ENCODE peak calls at places on chromosome 22, in five cellular contexts. One of them, this sample, is unnamed.

GRCh38 chr22:23531966-23532735 is 47.9 kb downstream of the IGLL1 start:
- DNase-seq in Panc1: no peak
- DNase-seq in lung: no peak
- DNase-seq in heart right ventricle: no peak
- DNase-seq in endothelial cell of umbilical vein: no peak
- DNase-seq in this sample: no peak

GRCh38 chr22:32852346-32853251 is 51.1 kb downstream of the TIMP3 start:
- DNase-seq in endothelial cell of umbilical vein: no peak
- DNase-seq in Panc1: no peak
- DNase-seq in lung: peak
- DNase-seq in heart right ventricle: peak
- DNase-seq in this sample: no peak

GRCh38 chr22:22552630-22553029 is 6.4 kb downstream of the PRAME start:
- DNase-seq in lung: no peak
- DNase-seq in heart right ventricle: no peak
- DNase-seq in endothelial cell of umbilical vein: no peak
- DNase-seq in Panc1: no peak
- DNase-seq in this sample: no peak

GRCh38 chr22:39493759-39494158 is 8.3 kb upstream of the MIEF1 start:
- DNase-seq in endothelial cell of umbilical vein: no peak
- DNase-seq in lung: no peak
- DNase-seq in heart right ventricle: no peak
- DNase-seq in Panc1: no peak
- DNase-seq in this sample: no peak

GRCh38 chr22:48369789-48370507 is 1457.7 kb downstream of the BRD1 start:
- DNase-seq in Panc1: no peak
- DNase-seq in lung: peak
- DNase-seq in endothelial cell of umbilical vein: no peak
- DNase-seq in heart right ventricle: no peak
- DNase-seq in this sample: no peak

GRCh38 chr22:39530692-39531331 is 1.7 kb downstream of the RPS19BP1 start:
- DNase-seq in endothelial cell of umbilical vein: peak
- DNase-seq in lung: no peak
- DNase-seq in heart right ventricle: no peak
- DNase-seq in Panc1: no peak
- DNase-seq in this sample: no peak

GRCh38 chr22:38267086-38267485 is 5.7 kb downstream of the TMEM184B start:
- DNase-seq in lung: no peak
- DNase-seq in heart right ventricle: peak
- DNase-seq in endothelial cell of umbilical vein: peak
- DNase-seq in Panc1: no peak
- DNase-seq in this sample: no peak

GRCh38 chr22:23233084-23233501 is 52.8 kb downstream of the BCR start:
- DNase-seq in Panc1: no peak
- DNase-seq in endothelial cell of umbilical vein: no peak
- DNase-seq in lung: no peak
- DNase-seq in heart right ventricle: no peak
- DNase-seq in this sample: no peak

GRCh38 chr22:22959147-22959827 is 71.7 kb downstream of the IGLL5 start:
- DNase-seq in endothelial cell of umbilical vein: peak
- DNase-seq in heart right ventricle: peak
- DNase-seq in Panc1: no peak
- DNase-seq in lung: peak
- DNase-seq in this sample: peak

GRCh38 chr22:38138961-38139360 is 28.5 kb upstream of the BAIAP2L2 start:
- DNase-seq in endothelial cell of umbilical vein: no peak
- DNase-seq in heart right ventricle: no peak
- DNase-seq in Panc1: no peak
- DNase-seq in lung: no peak
- DNase-seq in this sample: no peak

GRCh38 chr22:33188316-33188715 is 130.1 kb upstream of the SYN3 start:
- DNase-seq in lung: no peak
- DNase-seq in Panc1: no peak
- DNase-seq in heart right ventricle: no peak
- DNase-seq in endothelial cell of umbilical vein: no peak
- DNase-seq in this sample: no peak

GRCh38 chr22:16932577-16932976 is 75.4 kb downstream of the GAB4 start:
- DNase-seq in lung: peak
- DNase-seq in endothelial cell of umbilical vein: no peak
- DNase-seq in heart right ventricle: no peak
- DNase-seq in Panc1: no peak
- DNase-seq in this sample: no peak

GRCh38 chr22:39839917-39840510 is 53.5 kb downstream of the ENTHD1 start:
- DNase-seq in endothelial cell of umbilical vein: no peak
- DNase-seq in heart right ventricle: no peak
- DNase-seq in lung: no peak
- DNase-seq in Panc1: no peak
- DNase-seq in this sample: no peak

GRCh38 chr22:20773793-20774212 is at the start of gene SERPIND1:
- DNase-seq in endothelial cell of umbilical vein: no peak
- DNase-seq in lung: no peak
- DNase-seq in Panc1: no peak
- DNase-seq in heart right ventricle: no peak
- DNase-seq in this sample: no peak

GRCh38 chr22:24424001-24424900 is 3.1 kb upstream of the ADORA2A start:
- DNase-seq in Panc1: no peak
- DNase-seq in lung: no peak
- DNase-seq in endothelial cell of umbilical vein: no peak
- DNase-seq in heart right ventricle: no peak
- DNase-seq in this sample: no peak

GRCh38 chr22:35426801-35427140 is 26.8 kb downstream of the MCM5 start:
- DNase-seq in Panc1: no peak
- DNase-seq in heart right ventricle: no peak
- DNase-seq in lung: no peak
- DNase-seq in endothelial cell of umbilical vein: no peak
- DNase-seq in this sample: no peak

GRCh38 chr22:38251355-38251720 is 21.5 kb downstream of the TMEM184B start:
- DNase-seq in Panc1: no peak
- DNase-seq in endothelial cell of umbilical vein: no peak
- DNase-seq in lung: no peak
- DNase-seq in heart right ventricle: no peak
- DNase-seq in this sample: no peak

GRCh38 chr22:23070418-23071162 is at the start of gene GNAZ:
- DNase-seq in lung: no peak
- DNase-seq in Panc1: no peak
- DNase-seq in endothelial cell of umbilical vein: no peak
- DNase-seq in heart right ventricle: no peak
- DNase-seq in this sample: no peak

GRCh38 chr22:25120093-25120561 is 79.5 kb upstream of the CRYBB3 start:
- DNase-seq in endothelial cell of umbilical vein: peak
- DNase-seq in Panc1: no peak
- DNase-seq in lung: no peak
- DNase-seq in heart right ventricle: peak
- DNase-seq in this sample: no peak

GRCh38 chr22:23784215-23784732 is 2.5 kb upstream of the SMARCB1 start:
- DNase-seq in heart right ventricle: no peak
- DNase-seq in lung: no peak
- DNase-seq in endothelial cell of umbilical vein: no peak
- DNase-seq in Panc1: no peak
- DNase-seq in this sample: no peak

GRCh38 chr22:23121026-23121823 is 20.6 kb downstream of the RSPH14 start:
- DNase-seq in Panc1: no peak
- DNase-seq in lung: no peak
- DNase-seq in heart right ventricle: no peak
- DNase-seq in endothelial cell of umbilical vein: no peak
- DNase-seq in this sample: no peak

GRCh38 chr22:23395476-23396361 is 184.4 kb downstream of the IGLL1 start:
- DNase-seq in heart right ventricle: no peak
- DNase-seq in Panc1: no peak
- DNase-seq in lung: no peak
- DNase-seq in endothelial cell of umbilical vein: no peak
- DNase-seq in this sample: no peak

GRCh38 chr22:23256986-23257888 is 76.9 kb downstream of the BCR start:
- DNase-seq in heart right ventricle: peak
- DNase-seq in endothelial cell of umbilical vein: no peak
- DNase-seq in lung: no peak
- DNase-seq in Panc1: no peak
- DNase-seq in this sample: peak

GRCh38 chr22:28956506-28956905 is 73.1 kb downstream of the ZNRF3 start:
- DNase-seq in heart right ventricle: no peak
- DNase-seq in endothelial cell of umbilical vein: no peak
- DNase-seq in lung: no peak
- DNase-seq in Panc1: no peak
- DNase-seq in this sample: no peak

GRCh38 chr22:40118979-40119378 is 58.7 kb upstream of the TNRC6B start:
- DNase-seq in endothelial cell of umbilical vein: no peak
- DNase-seq in heart right ventricle: no peak
- DNase-seq in Panc1: no peak
- DNase-seq in lung: no peak
- DNase-seq in this sample: no peak

GRCh38 chr22:38455530-38456271 is 702 bp upstream of the KCNJ4 start:
- DNase-seq in Panc1: no peak
- DNase-seq in lung: no peak
- DNase-seq in endothelial cell of umbilical vein: no peak
- DNase-seq in heart right ventricle: no peak
- DNase-seq in this sample: no peak

GRCh38 chr22:31488988-31489617 is 539 bp downstream of the EIF4ENIF1 start:
- DNase-seq in heart right ventricle: peak
- DNase-seq in endothelial cell of umbilical vein: peak
- DNase-seq in Panc1: no peak
- DNase-seq in lung: peak
- DNase-seq in this sample: no peak

GRCh38 chr22:20656902-20657836 is 116.7 kb upstream of the SERPIND1 start:
- DNase-seq in lung: no peak
- DNase-seq in endothelial cell of umbilical vein: no peak
- DNase-seq in Panc1: no peak
- DNase-seq in heart right ventricle: no peak
- DNase-seq in this sample: no peak

GRCh38 chr22:38699143-38699542 is 1.6 kb downstream of the JOSD1 start:
- DNase-seq in heart right ventricle: no peak
- DNase-seq in endothelial cell of umbilical vein: peak
- DNase-seq in lung: no peak
- DNase-seq in Panc1: no peak
- DNase-seq in this sample: no peak

GRCh38 chr22:39433476-39434242 is 23.2 kb upstream of the MGAT3 start:
- DNase-seq in lung: no peak
- DNase-seq in endothelial cell of umbilical vein: no peak
- DNase-seq in Panc1: no peak
- DNase-seq in heart right ventricle: no peak
- DNase-seq in this sample: no peak

GRCh38 chr22:17769013-17769715 is 5.1 kb downstream of the BID start:
- DNase-seq in heart right ventricle: no peak
- DNase-seq in Panc1: no peak
- DNase-seq in lung: no peak
- DNase-seq in endothelial cell of umbilical vein: no peak
- DNase-seq in this sample: no peak

GRCh38 chr22:42300286-42301071 is 30.0 kb upstream of the TCF20 start:
- DNase-seq in heart right ventricle: no peak
- DNase-seq in lung: no peak
- DNase-seq in endothelial cell of umbilical vein: no peak
- DNase-seq in Panc1: no peak
- DNase-seq in this sample: no peak
- H3K4me3 ChIP-seq in heart right ventricle: no peak
- H3K4me3 ChIP-seq in lung: no peak
- H3K4me3 ChIP-seq in endothelial cell of umbilical vein: no peak
- H3K4me3 ChIP-seq in Panc1: no peak
- H3K4me3 ChIP-seq in this sample: no peak

DNA sequence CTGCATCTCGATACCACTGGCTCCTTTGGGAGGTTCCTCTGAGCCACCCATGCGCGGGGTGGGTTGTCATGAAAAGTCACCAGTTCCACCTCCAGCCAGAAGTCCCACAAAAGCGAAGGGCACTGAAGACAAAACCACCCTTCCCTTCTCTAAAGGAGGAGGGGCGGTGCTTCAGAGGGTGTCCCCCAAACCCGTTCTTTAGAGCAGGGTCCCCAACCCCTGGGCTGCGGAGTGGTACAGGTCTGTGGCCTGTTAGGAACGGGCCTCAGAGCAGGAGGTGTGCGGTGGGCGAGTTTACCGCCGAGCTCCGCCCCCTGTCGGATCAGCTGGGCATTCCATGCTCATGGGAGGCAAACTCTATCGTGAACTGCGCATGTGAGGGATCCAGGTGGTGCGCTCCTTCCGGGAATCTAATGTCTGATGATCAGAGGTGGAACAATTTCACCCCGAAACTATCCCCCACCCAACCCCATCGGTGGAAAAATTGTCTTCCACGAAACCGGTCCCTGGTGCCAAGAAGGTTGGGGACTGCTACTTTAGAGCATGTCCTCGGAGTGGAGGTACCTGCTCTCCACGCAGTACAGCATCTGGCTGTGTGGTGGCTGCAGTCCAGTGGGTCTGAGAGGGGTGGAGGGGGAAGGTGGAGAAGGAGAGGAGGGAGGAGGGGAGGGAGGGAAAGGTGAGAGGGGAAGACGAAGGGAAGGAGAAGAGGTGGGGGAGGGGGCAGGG is 72.9 kb upstream of the SEPTIN5 start:
- DNase-seq in lung: no peak
- DNase-seq in heart right ventricle: no peak
- DNase-seq in endothelial cell of umbilical vein: peak
- DNase-seq in Panc1: no peak
- DNase-seq in this sample: no peak
- TF ChIP-seq CTCF in lung: no peak
- TF ChIP-seq CTCF in heart right ventricle: peak
- TF ChIP-seq CTCF in endothelial cell of umbilical vein: peak
- TF ChIP-seq CTCF in Panc1: no peak
- TF ChIP-seq CTCF in this sample: peak

GRCh38 chr22:30263883-30264282 is 2.8 kb downstream of the OSM start:
- DNase-seq in heart right ventricle: no peak
- DNase-seq in lung: no peak
- DNase-seq in endothelial cell of umbilical vein: no peak
- DNase-seq in Panc1: no peak
- DNase-seq in this sample: no peak
- H3K4me3 ChIP-seq in heart right ventricle: no peak
- H3K4me3 ChIP-seq in lung: no peak
- H3K4me3 ChIP-seq in endothelial cell of umbilical vein: no peak
- H3K4me3 ChIP-seq in Panc1: no peak
- H3K4me3 ChIP-seq in this sample: no peak

GRCh38 chr22:44623771-44624510 is 78.1 kb upstream of the PRR5 start:
- DNase-seq in lung: no peak
- DNase-seq in Panc1: no peak
- DNase-seq in endothelial cell of umbilical vein: no peak
- DNase-seq in heart right ventricle: no peak
- DNase-seq in this sample: no peak
- TF ChIP-seq CTCF in lung: no peak
- TF ChIP-seq CTCF in Panc1: peak
- TF ChIP-seq CTCF in endothelial cell of umbilical vein: peak
- TF ChIP-seq CTCF in heart right ventricle: peak
- TF ChIP-seq CTCF in this sample: peak